ENCODE peak calls at places on chromosomes 1 and 21, in four cellular contexts. M is breast epithelium, C is lower lobe of right lung, Q is epithelial cell of esophagus. Y is an unnamed sample.

GRCh38 chr1:37764888-37765441 is at the start of gene EPHA10:
- DNase-seq in Q (no peak), C (no peak), M (no peak), Y (no peak)

GRCh38 chr21:33968998-33969353 is 53.4 kb upstream of the ATP5PO start:
- DNase-seq in Q (no peak), M (no peak), C (no peak), Y (no peak)

GRCh38 chr1:3334366-3334765 is 120.1 kb upstream of the ARHGEF16 start:
- DNase-seq in C (no peak), Q (no peak), M (no peak), Y (no peak)

GRCh38 chr1:35449334-35450008 is 107.7 kb downstream of the KIAA0319L start:
- DNase-seq in Q (peak; percentile 97), M (no peak), C (no peak), Y (peak; percentile 88)

GRCh38 chr21:42704861-42705260 is 51.4 kb downstream of the PDE9A start:
- DNase-seq in Q (no peak), C (no peak), M (no peak), Y (no peak)

GRCh38 chr1:184483101-184483813 is 96.4 kb downstream of the C1orf21 start:
- DNase-seq in C (peak; percentile 67), Q (peak; percentile 15), M (no peak), Y (no peak)

GRCh38 chr1:21703318-21703963 is 34.3 kb upstream of the RAP1GAP start:
- DNase-seq in Q (peak; percentile 35), M (no peak), C (no peak), Y (peak; percentile 50)

GRCh38 chr1:15152318-15153183 is 996 bp upstream of the TMEM51 start:
- DNase-seq in M (peak; percentile 84), Q (peak; percentile 94), C (peak; percentile 89), Y (peak; percentile 92)

GRCh38 chr1:208179850-208180416 is 64.3 kb downstream of the PLXNA2 start:
- DNase-seq in C (no peak), Q (no peak), M (no peak), Y (no peak)

GRCh38 chr1:162868972-162869371 is 8.0 kb upstream of the CCDC190 start:
- DNase-seq in Q (peak; percentile 19), M (no peak), C (no peak), Y (no peak)

GRCh38 chr1:88998716-88999115 is 6.3 kb upstream of the KYAT3 start:
- DNase-seq in Q (peak; percentile 75), M (no peak), C (no peak), Y (peak; percentile 75)

GRCh38 chr1:228842094-228842775 is 107.0 kb downstream of the RHOU start:
- DNase-seq in Q (peak; percentile 60), M (no peak), C (no peak), Y (peak; percentile 91)

GRCh38 chr1:52190500-52191252 is 48.8 kb downstream of the ZFYVE9 start:
- DNase-seq in C (no peak), M (no peak), Q (no peak), Y (no peak)

GRCh38 chr1:203673550-203674411 is 47.1 kb downstream of the ATP2B4 start:
- DNase-seq in Q (peak; percentile 92), C (no peak), M (no peak), Y (peak; percentile 99)

GRCh38 chr1:182309631-182310351 is 81.8 kb downstream of the GLUL start:
- DNase-seq in M (no peak), C (no peak), Q (peak; percentile 5), Y (peak; percentile 25)

GRCh38 chr1:31576743-31577455 is 584 bp downstream of the TINAGL1 start:
- DNase-seq in C (no peak), Q (no peak), M (no peak), Y (no peak)

GRCh38 chr1:116738673-116739370 is 15.4 kb upstream of the CD2 start:
- DNase-seq in C (no peak), Q (peak; percentile 78), M (no peak), Y (no peak)

GRCh38 chr1:116739371-116740007 is 14.7 kb upstream of the CD2 start:
- DNase-seq in C (no peak), Q (no peak), M (no peak), Y (no peak)

GRCh38 chr1:116737855-116738318 is 16.3 kb upstream of the CD2 start:
- DNase-seq in Q (no peak), M (no peak), C (no peak), Y (no peak)

GRCh38 chr1:116735246-116735645 is 19.0 kb upstream of the CD2 start:
- DNase-seq in Q (no peak), M (no peak), C (no peak), Y (no peak)

DNA sequence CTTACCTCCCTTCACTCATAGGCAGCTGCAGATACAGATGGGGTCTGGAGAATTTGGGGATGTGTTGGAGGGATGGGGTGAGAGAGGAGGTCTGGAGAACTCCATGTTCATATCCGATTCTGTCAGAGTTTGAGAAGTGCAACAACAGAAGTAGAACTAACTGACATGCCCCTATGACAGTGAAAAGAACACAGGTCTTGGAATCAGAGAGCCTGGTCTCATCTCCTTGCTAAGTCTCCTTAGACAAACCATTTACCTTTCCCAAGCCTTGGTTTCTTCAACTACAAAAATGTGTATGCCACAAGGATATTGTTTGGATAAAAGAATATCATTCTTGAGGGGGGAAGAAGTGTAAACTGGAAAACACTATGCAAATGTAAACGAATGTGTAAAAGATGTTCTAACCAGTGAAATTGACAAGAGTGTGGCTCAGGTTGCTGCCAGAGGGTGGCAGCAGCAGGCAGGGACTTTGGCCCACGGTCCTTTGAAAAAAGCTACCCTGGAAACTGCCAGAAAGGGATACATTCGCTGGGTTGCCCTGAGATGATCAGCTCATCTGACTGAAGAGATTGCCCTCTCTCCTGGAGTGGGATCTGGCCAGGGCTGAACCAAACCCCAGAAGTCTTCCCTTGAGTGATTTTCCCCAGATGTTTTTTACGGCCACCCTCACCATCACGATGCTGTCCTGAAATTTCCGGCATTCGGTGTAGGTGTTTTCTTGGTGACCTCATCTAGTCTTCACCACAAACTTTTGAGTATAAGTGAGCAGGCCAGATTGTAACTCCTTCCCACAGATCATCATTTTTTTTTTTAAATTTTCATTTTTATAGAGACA is 17.0 kb upstream of the CD2 start:
- DNase-seq in C (no peak), Q (peak; percentile 78), M (no peak), Y (peak; percentile 60)
- TF ChIP-seq CTCF in C (peak; percentile 73), Q (peak; percentile 95), M (peak; percentile 52), Y (peak; percentile 87)

GRCh38 chr1:200108659-200109058 is 81.1 kb downstream of the NR5A2 start:
- DNase-seq in Q (no peak), C (no peak), M (no peak), Y (no peak)
- TF ChIP-seq CTCF in Q (no peak), C (no peak), M (no peak), Y (no peak)

DNA sequence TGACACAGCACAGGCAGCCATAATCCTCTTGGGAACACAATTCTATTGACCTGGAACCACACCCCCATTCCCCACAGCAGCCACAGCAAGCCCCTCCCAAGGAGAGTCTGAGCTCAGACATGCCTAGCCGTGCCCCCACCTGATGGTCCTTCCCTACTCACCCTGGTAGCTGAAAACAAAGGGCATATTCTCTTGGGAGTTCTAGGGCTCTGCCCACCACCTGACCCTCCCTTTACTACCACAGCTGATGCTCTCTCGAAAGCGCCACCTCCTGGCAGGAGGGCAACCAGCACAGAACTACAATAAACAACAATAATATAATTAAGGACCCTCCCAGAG is 184.8 kb upstream of the COA6 start:
- DNase-seq in M (no peak), Q (peak; percentile 94), C (no peak), Y (peak; percentile 59)
- TF ChIP-seq CTCF in M (no peak), Q (peak; percentile 53), C (no peak), Y (peak; percentile 33)

DNA sequence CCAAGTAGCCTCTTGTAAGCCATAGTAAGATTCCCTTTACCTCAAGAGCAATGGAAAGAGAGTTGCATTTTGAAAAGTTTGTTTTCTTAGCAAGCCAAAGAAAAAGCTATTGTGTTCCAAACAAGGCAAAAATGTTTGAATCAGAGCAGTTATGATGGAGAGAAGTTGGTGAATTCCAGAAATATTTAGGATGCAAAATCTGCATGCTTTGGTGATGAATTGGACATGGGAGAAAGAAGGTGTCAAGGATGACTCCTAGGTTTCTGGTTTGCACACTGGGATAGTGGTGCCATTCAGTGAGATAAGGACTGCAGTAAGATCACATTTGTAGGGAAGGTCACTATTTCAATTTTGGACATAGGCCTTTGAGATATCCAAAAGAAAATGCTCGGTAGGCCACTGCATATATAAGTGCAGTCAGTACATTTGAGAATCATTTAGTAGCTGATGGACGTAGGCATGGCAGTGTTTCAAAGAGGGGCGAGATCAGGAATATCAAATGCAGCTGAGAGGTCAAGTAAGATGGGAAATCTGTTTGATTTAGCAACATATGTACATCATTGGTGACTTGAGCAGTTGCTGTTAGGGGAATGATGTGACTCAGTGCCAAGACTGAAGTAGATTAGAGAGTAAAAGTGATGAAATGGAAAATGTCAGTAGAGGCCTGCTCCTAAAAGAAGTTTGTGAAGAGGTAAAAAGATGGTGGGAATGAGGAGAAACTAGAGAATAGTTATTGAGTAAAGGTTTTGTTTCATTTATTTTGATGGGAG is 33.9 kb upstream of the GPR25 start:
- DNase-seq in Q (peak; percentile 14), M (no peak), C (no peak), Y (no peak)
- TF ChIP-seq CTCF in Q (no peak), M (no peak), C (no peak), Y (no peak)

GRCh38 chr1:18572022-18572920 is 58.4 kb upstream of the PAX7 start:
- DNase-seq in M (no peak), Q (no peak), C (no peak), Y (no peak)

GRCh38 chr1:18578271-18578670 is 52.4 kb upstream of the PAX7 start:
- DNase-seq in Q (no peak), M (no peak), C (no peak), Y (no peak)

GRCh38 chr1:18573170-18573569 is 57.5 kb upstream of the PAX7 start:
- DNase-seq in Q (no peak), M (no peak), C (no peak), Y (no peak)

GRCh38 chr1:18574754-18575153 is 55.9 kb upstream of the PAX7 start:
- DNase-seq in Q (no peak), C (no peak), M (no peak), Y (no peak)

DNA sequence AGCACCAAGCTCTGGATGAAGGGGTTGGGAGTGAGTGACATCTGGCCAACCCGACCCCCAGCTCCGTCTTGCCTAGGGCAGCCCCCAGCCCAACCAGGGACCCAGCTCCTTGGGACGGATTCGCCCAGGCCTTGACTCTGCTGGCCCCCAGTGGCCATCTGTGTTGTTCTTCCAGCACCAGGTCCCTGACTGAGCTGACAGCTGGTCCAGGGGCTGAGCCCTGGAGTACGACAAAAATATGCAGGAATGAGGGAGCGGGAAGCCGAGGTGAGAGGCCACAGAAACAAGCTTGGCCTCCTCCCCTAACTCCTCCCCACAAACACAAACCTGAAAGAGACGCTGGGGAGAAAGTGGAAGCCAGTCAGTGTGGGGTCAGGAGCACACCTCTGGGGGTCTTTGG is 55.0 kb upstream of the PAX7 start:
- DNase-seq in C (peak; percentile 79), Q (peak; percentile 41), M (no peak), Y (no peak)
- TF ChIP-seq CTCF in C (peak; percentile 86), Q (peak; percentile 70), M (peak; percentile 33), Y (no peak)

DNA sequence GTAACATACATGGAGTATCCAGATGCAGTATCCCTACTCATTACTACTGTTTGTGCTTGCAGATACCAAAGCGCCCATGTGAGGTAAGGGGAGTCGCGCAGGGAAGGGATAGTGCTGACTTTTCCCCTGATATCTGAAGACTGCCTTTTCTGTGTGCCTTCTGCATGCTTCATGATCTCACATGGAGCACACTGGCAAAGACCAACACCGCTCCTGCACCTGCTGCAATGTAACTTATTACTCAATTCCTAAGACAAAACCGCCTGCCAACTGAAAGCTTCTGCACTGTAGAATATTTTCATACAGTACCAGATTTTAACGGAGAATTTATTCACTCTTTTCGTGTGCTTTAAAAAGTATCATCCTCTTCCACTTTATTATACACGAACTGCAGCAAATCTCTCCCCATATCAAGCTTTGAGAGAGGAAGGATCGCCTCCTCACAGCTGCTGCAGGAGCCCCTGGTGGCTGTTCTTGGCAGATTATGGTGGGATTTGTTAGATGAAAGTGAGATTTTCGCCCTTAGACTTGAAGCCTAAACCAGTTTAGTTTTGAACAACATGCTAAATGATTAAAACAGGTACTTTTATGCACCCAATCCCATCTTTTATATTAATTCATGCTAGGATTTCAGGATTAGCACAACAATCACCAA is 99.1 kb downstream of the PTPN14 start:
- DNase-seq in C (no peak), M (no peak), Q (no peak), Y (no peak)
- TF ChIP-seq CTCF in C (no peak), M (no peak), Q (peak; percentile 6), Y (no peak)